ENCODE peak calls at places on chromosomes 4 and X, in four cellular contexts. S is fibroblast of lung, P is tibial nerve, H is brain microvascular endothelial cell. Y is an unnamed sample.

GRCh38 chrX:68928401-68928800 is 99.6 kb downstream of the EFNB1 start:
- DNase-seq in S (no peak), P (no peak), H (no peak), Y (no peak)

GRCh38 chrX:136221851-136222513 is 29.2 kb downstream of the MAP7D3 start:
- DNase-seq in S (no peak), P (no peak), H (no peak), Y (no peak)

GRCh38 chr4:17694552-17694951 is 80.1 kb downstream of the MED28 start:
- DNase-seq in P (no peak), H (no peak), S (no peak), Y (no peak)

GRCh38 chr4:169059294-169060201 is 49.5 kb upstream of the CBR4 start:
- DNase-seq in S (peak; percentile 37), H (no peak), P (peak; percentile 30), Y (no peak)

GRCh38 chr4:65066106-65066505 is 604.2 kb downstream of the EPHA5 start:
- DNase-seq in H (no peak), S (no peak), P (no peak), Y (no peak)

GRCh38 chr4:25949166-25949748 is 35.2 kb downstream of the SMIM20 start:
- DNase-seq in H (no peak), P (no peak), S (peak; percentile 16), Y (no peak)

GRCh38 chrX:138775501-138775900 is 64.0 kb upstream of the FGF13 start:
- DNase-seq in H (no peak), P (no peak), S (peak; percentile 54), Y (no peak)

GRCh38 chr4:186621959-186622553 is 66.7 kb upstream of the MTNR1A start:
- DNase-seq in S (peak; percentile 88), H (peak; percentile 90), P (no peak), Y (no peak)

GRCh38 chr4:112109455-112110425 is 35.5 kb upstream of the FAM241A start:
- DNase-seq in H (peak; percentile 25), S (peak; percentile 51), P (no peak), Y (no peak)

GRCh38 chr4:7192252-7193039 is at the start of gene SORCS2:
- DNase-seq in P (peak; percentile 49), S (peak; percentile 36), H (peak; percentile 21), Y (no peak)

GRCh38 chrX:149825424-149825823 is 43.7 kb downstream of the MAGEA9 start:
- DNase-seq in P (no peak), H (peak; percentile 22), S (no peak), Y (no peak)

GRCh38 chr4:36351082-36351666 is 69.8 kb downstream of the DTHD1 start:
- DNase-seq in S (peak; percentile 40), P (peak; percentile 81), H (peak; percentile 16), Y (peak; percentile 65)

GRCh38 chrX:103063918-103064434 is at the start of gene BEX1:
- DNase-seq in P (no peak), H (peak; percentile 54), S (peak; percentile 32), Y (peak; percentile 1)

GRCh38 chr4:179110816-179111215 is 1668.6 kb upstream of the AGA start:
- DNase-seq in H (no peak), P (no peak), S (peak; percentile 63), Y (no peak)

DNA sequence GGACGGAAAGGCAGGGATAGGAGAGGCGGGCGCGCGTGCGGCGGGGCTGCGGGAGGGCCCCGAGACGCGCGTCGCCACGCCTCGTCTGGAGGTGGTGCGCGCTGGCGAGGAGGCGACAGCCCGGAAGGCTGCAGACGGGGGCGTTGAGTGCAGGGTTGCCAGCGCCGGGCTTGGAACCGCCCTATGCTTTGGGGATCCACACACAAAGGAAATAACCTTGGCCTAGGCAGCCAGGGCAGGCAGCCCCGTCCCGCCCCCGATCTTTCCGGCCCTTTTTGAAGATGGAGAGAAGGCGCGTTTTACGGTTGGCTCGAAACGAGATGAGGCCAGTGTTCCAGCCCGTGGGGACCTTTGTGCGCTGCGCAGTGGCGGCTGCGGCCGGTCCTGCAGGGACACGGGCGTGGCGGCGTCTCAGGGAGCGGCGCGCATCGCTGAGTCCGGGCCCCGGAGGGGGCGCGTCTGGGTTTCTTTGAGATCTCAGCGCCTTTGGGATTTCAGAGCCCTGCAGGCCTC is 50.8 kb upstream of the TRIM2 start:
- DNase-seq in H (peak; percentile 11), S (peak; percentile 15), P (no peak), Y (peak; percentile 67)
- H3K27me3 ChIP-seq in H (no peaks in the 10 kb centered on the region), S (peaks cover 2% of the 10 kb centered on the region), P (peaks cover 7% of the 10 kb centered on the region), Y (no peaks in the 10 kb centered on the region)

DNA sequence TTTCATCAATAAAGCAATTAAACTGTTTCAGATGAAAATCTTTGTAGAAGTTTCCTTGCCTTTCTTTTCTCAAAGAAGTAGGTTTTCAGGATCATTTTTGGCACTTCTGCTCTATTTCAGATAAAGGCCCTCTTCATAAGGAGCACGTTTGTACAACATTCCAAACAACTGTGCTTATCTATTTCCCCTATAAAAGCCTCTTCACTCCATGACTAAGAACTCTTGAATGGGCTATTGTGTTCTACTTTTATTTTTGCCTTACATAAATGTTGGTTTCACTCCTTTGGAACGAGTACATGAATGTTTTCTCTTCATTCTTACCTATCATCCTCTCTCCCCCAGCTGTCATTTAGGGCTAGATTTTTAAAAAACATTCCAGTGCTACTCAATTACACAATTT is 288.0 kb upstream of the PPP1R2C start:
- DNase-seq in P (no peak), S (no peak), H (no peak), Y (no peak)
- H3K27me3 ChIP-seq in P (peaks cover 9% of the 10 kb centered on the region), S (no peaks in the 10 kb centered on the region), H (no peaks in the 10 kb centered on the region), Y (no peaks in the 10 kb centered on the region)

DNA sequence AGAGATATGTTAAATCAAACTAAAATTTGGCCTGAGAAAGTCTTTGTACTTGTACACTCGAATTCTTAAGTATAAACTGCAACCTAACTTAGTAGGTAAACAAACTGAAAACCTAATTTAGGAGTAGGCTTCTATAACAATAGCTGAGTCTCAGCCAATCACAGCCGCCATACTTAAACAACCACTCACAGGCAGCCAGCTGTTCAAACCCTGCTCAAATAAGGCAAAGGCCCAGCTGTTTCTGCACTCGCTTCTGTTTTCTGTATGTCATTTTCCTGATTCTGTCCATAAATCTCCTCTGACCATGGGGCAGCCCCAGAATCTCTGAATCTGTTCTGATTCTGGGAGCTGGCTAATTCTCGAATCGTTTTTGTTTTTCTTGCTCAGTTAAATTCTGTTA is 7.8 kb upstream of the PLS3 start:
- DNase-seq in P (no peak), S (no peak), H (no peak), Y (no peak)
- H3K27me3 ChIP-seq in P (peaks cover 26% of the 10 kb centered on the region), S (no peaks in the 10 kb centered on the region), H (no peaks in the 10 kb centered on the region), Y (peaks cover 3% of the 10 kb centered on the region)

DNA sequence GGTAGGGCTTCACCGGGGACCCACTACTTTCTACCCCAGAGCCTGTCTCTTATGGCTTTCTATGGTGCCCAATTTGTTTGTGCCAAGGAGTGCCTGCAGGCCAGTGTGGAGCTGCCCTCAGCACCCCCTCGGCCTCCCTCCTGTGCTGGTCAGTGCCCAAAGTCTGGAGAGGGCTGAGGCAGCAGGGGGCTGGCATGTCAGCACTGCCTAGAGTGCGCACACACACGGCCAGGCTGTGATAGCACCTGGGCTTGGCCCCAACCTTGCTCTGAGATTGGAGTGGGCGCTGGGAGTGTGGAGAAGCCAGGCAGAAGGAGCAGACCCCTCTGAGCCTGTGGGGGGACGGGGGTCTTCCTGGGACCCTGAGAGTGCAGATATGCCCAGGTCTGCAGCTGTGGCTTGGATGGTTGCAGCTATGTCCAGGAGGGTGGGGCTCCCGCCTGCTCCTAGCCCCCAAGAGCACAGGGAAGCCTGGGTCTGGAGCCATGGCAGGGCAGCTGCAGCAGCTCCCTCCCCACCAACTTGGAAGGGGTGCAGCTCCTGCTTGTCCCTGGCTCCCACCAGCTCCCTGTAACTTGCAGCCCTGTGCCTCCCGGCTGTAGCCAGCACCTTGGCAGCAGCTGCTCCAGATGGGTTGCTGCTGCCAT is 46.3 kb downstream of the GAGE1 start:
- DNase-seq in P (no peak), H (no peak), S (no peak), Y (no peak)
- H3K27me3 ChIP-seq in P (peaks cover 26% of the 10 kb centered on the region), H (no peaks in the 10 kb centered on the region), S (no peaks in the 10 kb centered on the region), Y (no peaks in the 10 kb centered on the region)

DNA sequence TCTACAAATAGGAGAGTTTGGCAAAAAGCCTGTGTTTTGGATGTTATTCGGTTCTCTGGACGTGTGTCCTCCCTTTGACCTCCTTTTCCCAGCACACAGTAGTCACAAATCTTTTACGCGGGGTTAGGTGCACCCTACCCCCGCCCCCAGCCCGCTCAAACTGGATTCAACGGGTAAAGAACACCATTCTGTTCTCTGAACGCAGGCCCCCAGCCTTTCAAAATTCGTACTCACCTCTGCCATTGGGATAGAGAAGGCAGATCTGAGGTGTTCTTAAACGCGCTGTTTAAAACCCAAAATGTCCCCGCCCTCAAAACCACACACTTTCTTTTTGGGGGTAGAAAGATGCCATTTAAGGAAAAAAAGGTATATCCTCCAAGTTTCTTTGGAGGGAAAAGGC is 2.7 kb downstream of the LEF1 start:
- DNase-seq in S (no peak), H (no peak), P (no peak), Y (peak; percentile 19)
- H3K27me3 ChIP-seq in S (peaks cover 25% of the 10 kb centered on the region), H (peaks cover 37% of the 10 kb centered on the region), P (peaks cover 75% of the 10 kb centered on the region), Y (peaks cover 11% of the 10 kb centered on the region)

GRCh38 chr4:1708581-1708980 is 3.5 kb downstream of the SLBP start:
- DNase-seq in P (no peak), S (no peak), H (no peak), Y (no peak)

GRCh38 chr4:1706358-1706757 is 5.8 kb downstream of the SLBP start:
- DNase-seq in P (no peak), H (no peak), S (no peak), Y (no peak)

GRCh38 chr4:1703880-1704279 is 8.2 kb downstream of the SLBP start:
- DNase-seq in P (no peak), H (no peak), S (no peak), Y (no peak)

GRCh38 chr4:1711055-1711905 is 839 bp downstream of the SLBP start:
- DNase-seq in S (peak; percentile 55), H (peak; percentile 44), P (no peak), Y (no peak)

DNA sequence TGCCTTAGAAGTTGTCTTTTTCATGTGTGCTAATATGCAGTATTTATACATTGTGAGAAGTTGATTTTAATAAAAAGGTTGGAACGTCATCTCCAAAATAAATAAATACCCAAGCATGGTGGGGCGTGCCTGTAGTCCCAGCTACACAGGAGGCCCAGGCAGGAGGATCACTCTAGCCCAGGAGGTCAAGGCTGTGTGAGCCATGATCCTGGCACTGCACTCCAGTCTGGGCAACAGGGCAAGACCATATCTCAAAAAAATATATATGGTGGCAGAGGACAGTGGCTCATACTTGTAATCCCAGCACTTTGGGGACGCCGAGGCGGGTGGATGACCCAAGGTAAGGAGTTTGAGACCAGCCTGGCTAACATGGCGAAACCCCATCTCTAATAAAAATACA is 6.4 kb downstream of the SLBP start:
- DNase-seq in S (no peak), P (no peak), H (no peak), Y (no peak)
- H3K27me3 ChIP-seq in S (no peaks in the 10 kb centered on the region), P (no peaks in the 10 kb centered on the region), H (no peaks in the 10 kb centered on the region), Y (no peaks in the 10 kb centered on the region)

GRCh38 chrX:109927663-109928273 is 75.1 kb upstream of the TMEM164 start:
- DNase-seq in H (no peak), P (no peak), S (no peak), Y (no peak)

GRCh38 chrX:109928596-109929335 is 74.1 kb upstream of the TMEM164 start:
- DNase-seq in P (no peak), H (no peak), S (no peak), Y (no peak)

GRCh38 chrX:109925656-109926055 is 77.3 kb upstream of the TMEM164 start:
- DNase-seq in P (no peak), H (no peak), S (no peak), Y (no peak)

GRCh38 chrX:109926118-109926517 is 76.8 kb upstream of the TMEM164 start:
- DNase-seq in H (no peak), P (no peak), S (no peak), Y (no peak)

GRCh38 chrX:109926743-109927662 is 75.9 kb upstream of the TMEM164 start:
- DNase-seq in P (no peak), H (no peak), S (no peak), Y (no peak)
- H3K27me3 ChIP-seq in P (no peaks in the 10 kb centered on the region), H (no peaks in the 10 kb centered on the region), S (peaks cover 2% of the 10 kb centered on the region), Y (no peaks in the 10 kb centered on the region)

Y was measured in CD4-positive, alpha-beta T cell.